ENCODE peak calls at places on chromosomes 6 and 20, in five cellular contexts. L is iris pigment epithelial cell, O is hippocampal formation, B is globus pallidus, Y is H54. H is an unnamed sample.
A peak's percentile ranks its signal among the peaks of the same experiment; 100 is the strongest.

GRCh38 chr6:19715166-19715558 is 122.0 kb upstream of the ID4 start:
- DNase-seq in L (peak; percentile 21), O (no peak), B (no peak), Y (no peak), H (peak; percentile 6)

GRCh38 chr6:2875840-2876207 is 27.3 kb downstream of the SERPINB9 start:
- DNase-seq in L (peak; percentile 39), O (no peak), B (no peak), Y (peak; percentile 42), H (no peak)

GRCh38 chr20:38130687-38131587 is 34.1 kb downstream of the TGM2 start:
- DNase-seq in L (no peak), O (no peak), B (no peak), Y (no peak), H (no peak)

GRCh38 chr6:90458353-90459224 is 128.3 kb downstream of the MAP3K7 start:
- DNase-seq in L (no peak), O (no peak), B (no peak), Y (no peak), H (no peak)

GRCh38 chr6:13256614-13257013 is 71.7 kb downstream of the TBC1D7 start:
- DNase-seq in L (no peak), O (no peak), B (no peak), Y (no peak), H (peak; percentile 66)

GRCh38 chr6:14059791-14060436 is 57.7 kb upstream of the CD83 start:
- DNase-seq in L (no peak), O (no peak), B (no peak), Y (no peak), H (no peak)

GRCh38 chr6:84685983-84686584 is 78.3 kb downstream of the TBX18 start:
- DNase-seq in L (peak; percentile 39), O (no peak), B (no peak), Y (no peak), H (peak; percentile 36)

GRCh38 chr6:125773387-125774341 is 17.1 kb upstream of the NCOA7 start:
- DNase-seq in L (no peak), O (no peak), B (peak; percentile 60), Y (no peak), H (peak; percentile 60)

GRCh38 chr6:64217721-64218603 is 582.4 kb downstream of the PHF3 start:
- DNase-seq in L (peak; percentile 48), O (no peak), B (no peak), Y (no peak), H (peak; percentile 72)

GRCh38 chr20:21505810-21506530 is 7.9 kb downstream of the NKX2-2 start:
- DNase-seq in L (peak; percentile 36), O (peak; percentile 66), B (peak; percentile 76), Y (no peak), H (peak; percentile 51)

GRCh38 chr20:1528811-1529210 is 28.7 kb downstream of the SIRPD start:
- DNase-seq in L (peak; percentile 15), O (no peak), B (no peak), Y (no peak), H (peak; percentile 36)

GRCh38 chr6:35392111-35392702 is 49.8 kb downstream of the PPARD start:
- DNase-seq in L (no peak), O (no peak), B (no peak), Y (no peak), H (no peak)

GRCh38 chr6:8195040-8195713 is 92.8 kb upstream of the EEF1E1 start:
- DNase-seq in L (peak; percentile 11), O (no peak), B (no peak), Y (no peak), H (no peak)

GRCh38 chr6:10386260-10386659 is 28.6 kb downstream of the TFAP2A start:
- DNase-seq in L (no peak), O (no peak), B (no peak), Y (no peak), H (no peak)